ENCODE peak calls at places on chromosome 18, in nine cellular contexts. O is astrocyte, P is neural progenitor cell, V is RWPE2, W is K562, U is aorta, M is keratinocyte, J is endodermal cell, E is tibial nerve. N is an unnamed sample. For H3K4me1, the result is how much of the 10 kb centered on the place peaks cover.

GRCh38 chr18:41134426-41134825 is 820.6 kb upstream of the PIK3C3 start:
- DNase-seq in O (peak), P (no peak), V (no peak), W (no peak), U (no peak), M (no peak), J (no peak), E (no peak), N (no peak)

GRCh38 chr18:54852780-54853675 is 24.8 kb downstream of the RAB27B start:
- DNase-seq in O (no peak), P (no peak), V (no peak), W (no peak), U (no peak), M (no peak), J (no peak), E (no peak), N (no peak)

GRCh38 chr18:51463483-51464136 is 266.1 kb upstream of the MEX3C start:
- DNase-seq in O (no peak), P (no peak), V (no peak), W (no peak), U (no peak), M (no peak), J (no peak), E (no peak), N (no peak)

GRCh38 chr18:45783097-45784075 is 42.1 kb upstream of the SIGLEC15 start:
- DNase-seq in O (peak), P (peak), V (no peak), W (no peak), U (no peak), M (no peak), J (no peak), E (no peak), N (no peak)

GRCh38 chr18:25335676-25336075 is 16.3 kb downstream of the ZNF521 start:
- DNase-seq in O (no peak), P (no peak), V (no peak), W (no peak), U (no peak), M (no peak), J (no peak), E (no peak), N (no peak)

GRCh38 chr18:63848159-63848558 is 39.3 kb upstream of the SERPINB2 start:
- DNase-seq in O (peak), P (peak), V (no peak), W (no peak), U (no peak), M (no peak), J (no peak), E (no peak), N (no peak)

GRCh38 chr18:63137999-63138448 is 181.5 kb downstream of the BCL2 start:
- DNase-seq in O (no peak), P (no peak), V (no peak), W (no peak), U (no peak), M (no peak), J (no peak), E (no peak), N (peak)

GRCh38 chr18:49762191-49763077 is 50.9 kb downstream of the ACAA2 start:
- DNase-seq in O (no peak), P (peak), V (no peak), W (no peak), U (no peak), M (no peak), J (peak), E (no peak), N (no peak)

GRCh38 chr18:60663060-60663989 is 290.8 kb upstream of the MC4R start:
- DNase-seq in O (no peak), P (no peak), V (no peak), W (no peak), U (peak), M (no peak), J (no peak), E (no peak), N (no peak)

DNA sequence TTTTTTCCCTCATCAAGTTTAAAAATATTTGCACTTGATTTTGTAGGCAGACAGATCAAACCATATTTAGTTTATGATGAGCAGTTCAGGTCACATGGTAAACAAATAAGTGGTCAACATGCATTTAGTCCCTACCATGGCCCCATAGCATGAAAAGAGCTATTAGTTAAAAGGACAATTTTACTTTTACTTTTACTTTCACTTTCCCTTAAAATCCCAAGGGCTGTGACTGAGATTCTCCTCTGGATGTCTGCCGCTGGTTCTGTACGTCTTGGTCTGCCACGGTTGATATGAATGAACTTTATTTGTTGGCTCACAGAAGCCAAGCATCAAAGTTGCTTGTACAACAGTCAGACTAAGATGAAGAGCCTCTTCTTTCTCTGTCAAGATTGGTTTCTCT is 626.2 kb upstream of the CDH7 start:
- DNase-seq in O (no peak), P (no peak), V (no peak), W (no peak), U (no peak), M (no peak), J (no peak), E (no peak), N (no peak)
- H3K4me3 ChIP-seq in O (no peak), P (no peak), V (peak), W (no peak), U (no peak), M (no peak), J (no peak), E (peak), N (no peak)

GRCh38 chr18:23969664-23970063 is 44.9 kb upstream of the TTC39C start:
- DNase-seq in O (no peak), P (no peak), V (no peak), W (no peak), U (no peak), M (no peak), J (no peak), E (no peak), N (no peak)

GRCh38 chr18:23968638-23969037 is 45.9 kb upstream of the TTC39C start:
- DNase-seq in O (no peak), P (no peak), V (no peak), W (no peak), U (no peak), M (no peak), J (no peak), E (no peak), N (no peak)

GRCh38 chr18:23966909-23967308 is 47.6 kb upstream of the TTC39C start:
- DNase-seq in O (no peak), P (no peak), V (no peak), W (no peak), U (no peak), M (no peak), J (no peak), E (no peak), N (no peak)

GRCh38 chr18:23964282-23965238 is 50.0 kb upstream of the TTC39C start:
- DNase-seq in O (no peak), P (no peak), V (no peak), W (peak), U (no peak), M (no peak), J (no peak), E (no peak), N (peak)

GRCh38 chr18:23967321-23968089 is 47.0 kb upstream of the TTC39C start:
- DNase-seq in O (no peak), P (no peak), V (no peak), W (no peak), U (no peak), M (no peak), J (no peak), E (no peak), N (no peak)
- H3K4me1 ChIP-seq in O (under half), P (under half), V (under half), W (under half), U (under half), M (under half), J (under half), E (under half), N (half or more)

DNA sequence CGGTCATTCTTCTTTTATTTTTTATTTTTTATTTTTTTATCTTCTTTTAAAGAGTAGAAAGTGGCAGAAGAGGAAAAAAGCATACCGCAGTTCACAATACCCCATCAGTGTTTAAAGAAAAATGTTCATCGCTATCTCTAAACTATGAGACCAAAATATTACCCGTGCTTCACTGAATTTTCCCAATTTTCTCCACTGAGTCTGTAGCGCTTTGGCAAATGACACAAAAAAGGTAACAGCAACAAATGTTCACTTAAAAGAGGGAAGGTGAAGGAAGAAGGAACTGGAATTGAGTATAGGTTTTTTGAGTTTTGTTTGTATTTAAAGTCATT is 15.1 kb upstream of the RIOK3 start:
- DNase-seq in O (no peak), P (no peak), V (no peak), W (no peak), U (no peak), M (no peak), J (no peak), E (no peak), N (no peak)
- H3K27ac ChIP-seq in O (no peak), P (no peak), V (peak), W (peak), U (no peak), M (no peak), J (no peak), E (peak), N (no peak)

GRCh38 chr18:36388310-36388709 is 90.8 kb downstream of the FHOD3 start:
- DNase-seq in O (no peak), P (no peak), V (no peak), W (no peak), U (no peak), M (no peak), J (no peak), E (no peak), N (no peak)

GRCh38 chr18:36382854-36383253 is 85.3 kb downstream of the FHOD3 start:
- DNase-seq in O (no peak), P (no peak), V (no peak), W (no peak), U (no peak), M (no peak), J (no peak), E (no peak), N (no peak)

GRCh38 chr18:36387296-36387695 is 89.8 kb downstream of the FHOD3 start:
- DNase-seq in O (no peak), P (no peak), V (no peak), W (no peak), U (no peak), M (no peak), J (no peak), E (no peak), N (no peak)

GRCh38 chr18:36389027-36389426 is 91.5 kb downstream of the FHOD3 start:
- DNase-seq in O (no peak), P (no peak), V (no peak), W (no peak), U (no peak), M (no peak), J (no peak), E (no peak), N (no peak)

GRCh38 chr18:36386150-36386920 is 88.8 kb downstream of the FHOD3 start:
- DNase-seq in O (no peak), P (no peak), V (no peak), W (no peak), U (no peak), M (peak), J (no peak), E (no peak), N (no peak)
- H3K4me3 ChIP-seq in O (no peak), P (no peak), V (no peak), W (no peak), U (no peak), M (peak), J (no peak), E (no peak), N (no peak)

DNA sequence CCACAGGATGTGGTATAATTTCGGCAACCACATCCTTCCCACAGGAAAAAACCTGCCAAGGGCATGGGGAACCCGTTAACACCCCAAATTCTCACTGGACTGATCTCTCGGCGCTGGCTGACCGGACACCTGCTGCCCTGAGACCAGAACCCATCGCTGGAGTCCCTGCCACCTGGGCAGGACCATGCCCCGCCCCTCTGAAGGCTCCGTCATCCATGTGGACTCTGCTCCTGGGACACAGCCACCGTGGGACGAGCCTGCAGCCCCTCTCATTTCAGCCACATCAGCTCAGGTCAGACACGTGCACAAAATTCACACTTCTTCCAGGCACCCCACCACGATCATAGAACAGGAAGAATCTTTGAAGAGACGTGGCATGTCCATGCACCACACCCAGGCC is 108.2 kb downstream of the ZNF516 start:
- DNase-seq in O (no peak), P (no peak), V (no peak), W (no peak), U (no peak), M (no peak), J (no peak), E (no peak), N (no peak)
- H3K4me1 ChIP-seq in O (under half), P (under half), V (under half), W (under half), U (under half), M (under half), J (under half), E (under half), N (under half)

GRCh38 chr18:80108122-80108536 is 933 bp upstream of the ADNP2 start:
- DNase-seq in O (no peak), P (no peak), V (no peak), W (no peak), U (no peak), M (no peak), J (no peak), E (no peak), N (peak)

GRCh38 chr18:80106482-80107051 is 2.5 kb upstream of the ADNP2 start:
- DNase-seq in O (no peak), P (no peak), V (no peak), W (no peak), U (no peak), M (no peak), J (no peak), E (no peak), N (no peak)

GRCh38 chr18:80105369-80106167 is 3.5 kb upstream of the ADNP2 start:
- DNase-seq in O (no peak), P (no peak), V (no peak), W (no peak), U (no peak), M (no peak), J (no peak), E (no peak), N (no peak)

GRCh38 chr18:80108739-80109675 is at the start of gene ADNP2:
- DNase-seq in O (peak), P (peak), V (peak), W (peak), U (peak), M (peak), J (peak), E (peak), N (peak)

GRCh38 chr18:80107396-80107795 is 1.7 kb upstream of the ADNP2 start:
- DNase-seq in O (no peak), P (no peak), V (no peak), W (no peak), U (no peak), M (no peak), J (no peak), E (no peak), N (no peak)
- H3K27ac ChIP-seq in O (no peak), P (no peak), V (no peak), W (no peak), U (no peak), M (no peak), J (no peak), E (no peak), N (no peak)

GRCh38 chr18:37252854-37253396 is 312.7 kb downstream of the CELF4 start:
- DNase-seq in O (no peak), P (no peak), V (peak), W (no peak), U (no peak), M (no peak), J (peak), E (no peak), N (no peak)
- H3K4me3 ChIP-seq in O (no peak), P (peak), V (no peak), W (no peak), U (no peak), M (no peak), J (peak), E (no peak), N (no peak)

GRCh38 chr18:389658-390357 is 110.7 kb downstream of the COLEC12 start:
- DNase-seq in O (peak), P (no peak), V (no peak), W (no peak), U (no peak), M (no peak), J (peak), E (no peak), N (no peak)

GRCh38 chr18:388198-388597 is 112.3 kb downstream of the COLEC12 start:
- DNase-seq in O (no peak), P (no peak), V (no peak), W (no peak), U (no peak), M (no peak), J (no peak), E (no peak), N (no peak)

GRCh38 chr18:392926-393325 is 107.6 kb downstream of the COLEC12 start:
- DNase-seq in O (no peak), P (no peak), V (no peak), W (no peak), U (no peak), M (no peak), J (no peak), E (no peak), N (no peak)

GRCh38 chr18:393558-393957 is 106.9 kb downstream of the COLEC12 start:
- DNase-seq in O (no peak), P (no peak), V (no peak), W (no peak), U (no peak), M (no peak), J (no peak), E (no peak), N (no peak)

GRCh38 chr18:390748-391478 is 109.6 kb downstream of the COLEC12 start:
- DNase-seq in O (no peak), P (no peak), V (no peak), W (no peak), U (no peak), M (no peak), J (no peak), E (no peak), N (no peak)
- H3K4me1 ChIP-seq in O (under half), P (under half), V (under half), W (under half), U (under half), M (under half), J (under half), E (under half), N (under half)

N was measured in effector memory CD4-positive, alpha-beta T cell.